ENCODE peak calls at places on chromosomes 6 and 20, in eight cellular contexts. O, I, V, Z, R, M, L and W are unnamed samples.

GRCh38 chr20:31841928-31842327 is 3.5 kb downstream of the FOXS1 start:
- DNase-seq in O (no peak), I (no peak), V (no peak), Z (no peak), R (peak; percentile 66), M (no peak), L (no peak), W (no peak)

GRCh38 chr20:63963784-63964301 is 5.9 kb downstream of the ZNF512B start:
- DNase-seq in O (no peak), I (no peak), V (no peak), Z (no peak), R (no peak), M (no peak), L (no peak), W (peak; percentile 71)

GRCh38 chr6:50091641-50092040 is 41.9 kb upstream of the DEFB112 start:
- DNase-seq in O (no peak), I (no peak), V (no peak), Z (no peak), R (peak; percentile 48), M (no peak), L (no peak), W (no peak)

GRCh38 chr6:57302477-57302876 is 15.0 kb upstream of the PRIM2 start:
- DNase-seq in O (no peak), I (no peak), V (no peak), Z (no peak), R (peak; percentile 70), M (no peak), L (no peak), W (no peak)

GRCh38 chr20:37142708-37143107 is 36.4 kb upstream of the RPN2 start:
- DNase-seq in O (no peak), I (no peak), V (no peak), Z (no peak), R (peak; percentile 6), M (no peak), L (no peak), W (no peak)

GRCh38 chr6:24902782-24903181 is 33.0 kb downstream of the RIPOR2 start:
- DNase-seq in O (no peak), I (no peak), V (no peak), Z (no peak), R (peak; percentile 94), M (no peak), L (peak; percentile 2), W (no peak)

GRCh38 chr6:63584125-63584514 is 11.8 kb downstream of the LOC128125822 start:
- DNase-seq in O (no peak), I (no peak), V (no peak), Z (no peak), R (peak; percentile 42), M (no peak), L (no peak), W (no peak)

GRCh38 chr6:46246727-46247126 is 75.9 kb upstream of the ENPP5 start:
- DNase-seq in O (no peak), I (no peak), V (no peak), Z (no peak), R (no peak), M (no peak), L (no peak), W (no peak)

GRCh38 chr6:133190912-133191311 is 50.2 kb upstream of the EYA4 start:
- DNase-seq in O (no peak), I (no peak), V (no peak), Z (no peak), R (no peak), M (no peak), L (no peak), W (no peak)

GRCh38 chr6:22078288-22078687 is 218.5 kb downstream of the PRL start:
- DNase-seq in O (no peak), I (no peak), V (no peak), Z (no peak), R (no peak), M (no peak), L (no peak), W (no peak)

GRCh38 chr6:149473080-149474052 is 11.4 kb downstream of the ZC3H12D start:
- DNase-seq in O (peak; percentile 86), I (no peak), V (peak; percentile 12), Z (no peak), R (no peak), M (no peak), L (no peak), W (peak; percentile 79)

GRCh38 chr20:3997446-3997845 is 17.9 kb downstream of the RNF24 start:
- DNase-seq in O (no peak), I (no peak), V (no peak), Z (no peak), R (no peak), M (no peak), L (no peak), W (no peak)

DNA sequence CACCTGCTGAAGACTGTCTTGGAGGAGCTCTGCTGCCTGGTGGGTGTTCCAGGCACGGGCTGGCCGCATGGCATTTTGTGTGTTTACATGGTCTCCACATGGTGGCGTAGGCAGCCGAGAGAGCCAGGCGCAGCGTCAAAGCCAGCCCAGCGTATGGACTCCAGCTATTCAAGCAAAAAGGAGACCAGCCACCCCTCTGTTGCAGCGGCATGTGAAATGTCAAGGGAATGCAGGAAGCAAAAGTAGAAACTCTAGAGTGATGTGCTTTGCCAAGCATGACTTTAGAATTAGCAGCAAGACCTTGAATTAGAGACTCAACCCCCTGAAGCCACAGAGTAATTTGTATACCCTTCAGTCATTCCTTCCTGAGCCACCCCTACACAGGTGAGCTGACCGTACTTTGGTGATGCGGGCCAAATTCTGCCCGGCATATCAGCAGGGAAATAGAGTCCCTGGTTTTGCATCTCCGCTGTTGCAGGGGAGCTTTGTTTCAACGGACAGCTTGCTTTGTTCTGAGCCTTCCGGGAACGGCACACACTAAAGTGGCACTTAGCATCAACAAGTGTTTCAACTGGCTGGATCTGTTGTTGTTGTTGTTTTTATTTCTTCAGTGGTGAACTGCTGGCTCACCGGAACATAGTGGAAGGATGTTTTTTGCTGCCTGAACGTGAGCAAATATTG is 48.5 kb downstream of the FNDC1 start:
- DNase-seq in O (no peak), I (no peak), V (peak; percentile 62), Z (peak; percentile 51), R (peak; percentile 21), M (no peak), L (peak; percentile 39), W (no peak)
- TF ChIP-seq CTCF in O (no peak), I (no peak), V (peak; percentile 36), Z (peak; percentile 55), R (peak; percentile 31), M (peak; percentile 55), L (peak; percentile 75), W (no peak)

GRCh38 chr20:59040682-59041081 is 1.9 kb downstream of the PRELID3B start:
- DNase-seq in O (no peak), I (no peak), V (no peak), Z (no peak), R (no peak), M (no peak), L (no peak), W (no peak)

GRCh38 chr20:59042796-59043621 is 423 bp upstream of the PRELID3B start:
- DNase-seq in O (peak; percentile 97), I (peak; percentile 98), V (peak; percentile 85), Z (peak; percentile 94), R (peak; percentile 85), M (peak; percentile 97), L (peak; percentile 84), W (peak; percentile 99)

GRCh38 chr20:59044295-59044694 is 1.7 kb upstream of the PRELID3B start:
- DNase-seq in O (no peak), I (no peak), V (no peak), Z (no peak), R (no peak), M (no peak), L (no peak), W (no peak)

GRCh38 chr20:59043698-59044097 is 1.1 kb upstream of the PRELID3B start:
- DNase-seq in O (no peak), I (no peak), V (no peak), Z (no peak), R (no peak), M (no peak), L (no peak), W (no peak)

GRCh38 chr20:59042151-59042795 is at the start of gene PRELID3B:
- DNase-seq in O (peak; percentile 68), I (peak; percentile 90), V (peak; percentile 30), Z (no peak), R (no peak), M (no peak), L (no peak), W (no peak)
- TF ChIP-seq POLR2A in O (peak; percentile 86), I (no peak), V (peak; percentile 24), Z (peak; percentile 69), R (no peak), M (peak; percentile 65), L (no peak), W (no peak)

GRCh38 chr6:128803911-128804310 is 79.0 kb upstream of the LAMA2 start:
- DNase-seq in O (no peak), I (no peak), V (no peak), Z (no peak), R (peak; percentile 90), M (no peak), L (no peak), W (no peak)

GRCh38 chr6:128808856-128809255 is 74.1 kb upstream of the LAMA2 start:
- DNase-seq in O (no peak), I (no peak), V (no peak), Z (no peak), R (no peak), M (no peak), L (no peak), W (no peak)

GRCh38 chr6:128806274-128806673 is 76.7 kb upstream of the LAMA2 start:
- DNase-seq in O (no peak), I (no peak), V (no peak), Z (no peak), R (no peak), M (no peak), L (no peak), W (no peak)

GRCh38 chr6:128801621-128802020 is 81.3 kb upstream of the LAMA2 start:
- DNase-seq in O (no peak), I (no peak), V (no peak), Z (no peak), R (no peak), M (no peak), L (no peak), W (no peak)

GRCh38 chr6:128807577-128807976 is 75.4 kb upstream of the LAMA2 start:
- DNase-seq in O (no peak), I (no peak), V (no peak), Z (no peak), R (peak; percentile 60), M (no peak), L (peak; percentile 34), W (no peak)
- TF ChIP-seq CTCF in O (peak; percentile 41), I (no peak), V (peak; percentile 32), Z (peak; percentile 27), R (peak; percentile 61), M (peak; percentile 31), L (peak; percentile 42), W (no peak)

GRCh38 chr20:22499475-22500174 is 84.7 kb downstream of the FOXA2 start:
- DNase-seq in O (peak; percentile 54), I (no peak), V (no peak), Z (no peak), R (no peak), M (no peak), L (no peak), W (no peak)

GRCh38 chr20:22501566-22502344 is 82.6 kb downstream of the FOXA2 start:
- DNase-seq in O (no peak), I (no peak), V (no peak), Z (no peak), R (no peak), M (no peak), L (no peak), W (no peak)

GRCh38 chr20:22502731-22503191 is 81.6 kb downstream of the FOXA2 start:
- DNase-seq in O (peak; percentile 59), I (no peak), V (no peak), Z (no peak), R (no peak), M (no peak), L (no peak), W (no peak)

GRCh38 chr20:22503577-22503976 is 80.8 kb downstream of the FOXA2 start:
- DNase-seq in O (no peak), I (no peak), V (no peak), Z (no peak), R (no peak), M (no peak), L (no peak), W (no peak)

GRCh38 chr20:22501034-22501433 is 83.3 kb downstream of the FOXA2 start:
- DNase-seq in O (no peak), I (no peak), V (no peak), Z (no peak), R (no peak), M (no peak), L (no peak), W (no peak)
- TF ChIP-seq POLR2A in O (no peak), I (no peak), V (no peak), Z (no peak), R (no peak), M (no peak), L (no peak), W (no peak)